ENCODE peak calls at places on chromosomes 4 and X, in six cellular contexts. F is sigmoid colon; O is stimulated activated CD4-positive, alpha-beta T cell treated with anti-CD3 and anti-CD28 coated beads, Interleukin-12 subunit alpha, Interleukin-12 subunit beta, amount 100 ng/mL, for 24 hours; Z is stromal cell of bone marrow; T is hepatocyte; K is mesothelial cell of epicardium. A is an unnamed sample.
A peak's percentile ranks its signal among the peaks of the same experiment; 100 is the strongest.

GRCh38 chrX:3191821-3192220 is 150.6 kb downstream of the ARSF start:
- DNase-seq in F (no peak), O (no peak), Z (no peak), T (no peak), K (no peak), A (no peak)

GRCh38 chr4:119138046-119138445 is 2.4 kb downstream of the MYOZ2 start:
- DNase-seq in F (no peak), O (no peak), Z (no peak), T (peak; percentile 27), K (no peak), A (no peak)

GRCh38 chrX:66050140-66050569 is 10.3 kb upstream of the VSIG4 start:
- DNase-seq in F (peak; percentile 66), O (no peak), Z (no peak), T (no peak), K (no peak), A (no peak)

GRCh38 chr4:156638925-156639605 is 332.5 kb downstream of the PDGFC start:
- DNase-seq in F (no peak), O (no peak), Z (no peak), T (no peak), K (no peak), A (no peak)

GRCh38 chrX:68498508-68499379 is at the start of gene YIPF6:
- DNase-seq in F (peak; percentile 90), O (peak; percentile 46), Z (peak; percentile 48), T (peak; percentile 87), K (peak; percentile 36), A (peak; percentile 60)

GRCh38 chr4:127113852-127114362 is 518.9 kb upstream of the INTU start:
- DNase-seq in F (no peak), O (no peak), Z (no peak), T (no peak), K (no peak), A (no peak)

GRCh38 chr4:1716065-1716945 is 4.2 kb upstream of the SLBP start:
- DNase-seq in F (no peak), O (no peak), Z (no peak), T (no peak), K (no peak), A (no peak)

GRCh38 chr4:1595789-1596325 is 88.3 kb downstream of the FAM53A start:
- DNase-seq in F (peak; percentile 28), O (no peak), Z (no peak), T (no peak), K (no peak), A (no peak)

GRCh38 chrX:23386726-23387125 is 52.1 kb downstream of the PTCHD1 start:
- DNase-seq in F (no peak), O (no peak), Z (no peak), T (no peak), K (no peak), A (no peak)

GRCh38 chr4:6988016-6988715 is 55.0 kb upstream of the TADA2B start:
- DNase-seq in F (no peak), O (no peak), Z (no peak), T (no peak), K (no peak), A (no peak)

GRCh38 chrX:12065251-12065650 is 73.0 kb upstream of the FRMPD4 start:
- DNase-seq in F (no peak), O (no peak), Z (peak; percentile 8), T (peak; percentile 42), K (no peak), A (peak; percentile 5)

GRCh38 chrX:38563006-38563405 is 1.7 kb downstream of the TSPAN7 start:
- DNase-seq in F (no peak), O (no peak), Z (no peak), T (peak; percentile 4), K (no peak), A (no peak)

GRCh38 chr4:3046149-3046548 is 28.2 kb downstream of the HTT-AS start:
- DNase-seq in F (no peak), O (no peak), Z (no peak), T (no peak), K (no peak), A (no peak)

GRCh38 chr4:52822583-52823477 is 39.3 kb upstream of the RASL11B start:
- DNase-seq in F (no peak), O (no peak), Z (peak; percentile 84), T (no peak), K (no peak), A (no peak)

GRCh38 chrX:134660627-134661026 is 2.4 kb upstream of the PLAC1 start:
- DNase-seq in F (no peak), O (no peak), Z (no peak), T (no peak), K (no peak), A (no peak)

GRCh38 chr4:144903953-144904711 is 193.9 kb downstream of the ANAPC10 start:
- DNase-seq in F (no peak), O (no peak), Z (peak; percentile 69), T (no peak), K (no peak), A (no peak)

GRCh38 chr4:84085986-84086385 is 413.1 kb downstream of the NKX6-1 start:
- DNase-seq in F (no peak), O (no peak), Z (no peak), T (no peak), K (no peak), A (no peak)

GRCh38 chrX:65723706-65724105 is 56.3 kb downstream of the MSN start:
- DNase-seq in F (no peak), O (peak; percentile 19), Z (no peak), T (no peak), K (no peak), A (no peak)

GRCh38 chr4:121726642-121727268 is 30.0 kb upstream of the ANXA5 start:
- DNase-seq in F (no peak), O (no peak), Z (peak; percentile 54), T (peak; percentile 66), K (no peak), A (no peak)

GRCh38 chr4:55884093-55884850 is 30.8 kb downstream of the EXOC1 start:
- DNase-seq in F (no peak), O (no peak), Z (no peak), T (no peak), K (no peak), A (no peak)

GRCh38 chrX:100980608-100981497 is 11.3 kb downstream of the ARL13A start:
- DNase-seq in F (no peak), O (no peak), Z (peak; percentile 24), T (no peak), K (no peak), A (no peak)